ENCODE peak calls at places on chromosomes 11 and 22, in ten cellular contexts. U, J, Q, H, S, X, L, V, O and N are unnamed samples.

GRCh38 chr11:45709264-45709663 is 43.8 kb upstream of the CHST1 start:
- DNase-seq in O (no peak), X (no peak), H (no peak), J (no peak), Q (no peak), V (no peak), S (no peak), L (no peak), U (no peak), N (peak)

GRCh38 chr22:17945851-17946690 is 78.3 kb downstream of the MICAL3 start:
- DNase-seq in V (no peak), S (no peak), X (no peak), L (no peak), U (no peak), J (no peak), H (no peak), Q (no peak), O (no peak), N (no peak)

GRCh38 chr11:102950622-102951081 is 4.9 kb downstream of the MMP13 start:
- DNase-seq in H (no peak), Q (no peak), J (peak), L (no peak), U (no peak), V (no peak), S (no peak), X (peak), O (no peak), N (no peak)

GRCh38 chr22:29951675-29952413 is 68.9 kb downstream of the MTMR3 start:
- DNase-seq in V (no peak), U (no peak), S (no peak), L (no peak), X (no peak), O (no peak), H (no peak), Q (no peak), J (no peak), N (no peak)

GRCh38 chr11:94120946-94121345 is 7.7 kb upstream of the PANX1 start:
- DNase-seq in J (peak), L (no peak), O (no peak), H (no peak), Q (no peak), V (no peak), X (no peak), S (peak), U (no peak), N (no peak)

GRCh38 chr11:74680035-74680671 is 51.1 kb downstream of the CHRDL2 start:
- DNase-seq in J (no peak), Q (no peak), S (no peak), V (peak), U (no peak), L (no peak), X (no peak), H (no peak), O (no peak), N (no peak)

GRCh38 chr11:72228229-72228843 is 3.8 kb downstream of the INPPL1 start:
- DNase-seq in V (peak), H (no peak), X (no peak), S (no peak), J (no peak), U (no peak), Q (no peak), L (no peak), O (no peak), N (peak)

GRCh38 chr22:38798496-38798895 is 4.6 kb upstream of the DNAL4 start:
- DNase-seq in S (no peak), Q (no peak), X (no peak), O (no peak), L (no peak), V (no peak), H (no peak), J (no peak), U (no peak), N (no peak)

GRCh38 chr11:8342821-8343681 is 79.4 kb upstream of the LMO1 start:
- DNase-seq in H (no peak), S (no peak), O (no peak), U (no peak), X (no peak), V (no peak), J (no peak), Q (no peak), L (no peak), N (no peak)

GRCh38 chr11:46363031-46363407 is 15.8 kb downstream of the DGKZ start:
- DNase-seq in O (no peak), X (peak), V (peak), J (peak), U (no peak), S (peak), Q (no peak), L (peak), H (no peak), N (peak)

GRCh38 chr11:8372641-8373381 is 109.1 kb upstream of the LMO1 start:
- DNase-seq in V (no peak), Q (no peak), X (no peak), O (no peak), S (no peak), J (no peak), L (no peak), U (no peak), H (no peak), N (no peak)

GRCh38 chr11:12286606-12287005 is 90.8 kb upstream of the PARVA start:
- DNase-seq in L (no peak), Q (no peak), O (no peak), J (no peak), X (no peak), V (no peak), H (no peak), U (no peak), S (no peak), N (peak)

GRCh38 chr22:24291538-24292201 is 21.0 kb downstream of the SPECC1L start:
- DNase-seq in H (no peak), L (no peak), X (no peak), S (no peak), O (no peak), U (no peak), J (peak), V (no peak), Q (no peak), N (no peak)

GRCh38 chr11:489610-490185 is 17.3 kb downstream of the RNH1 start:
- DNase-seq in J (no peak), U (no peak), S (no peak), Q (no peak), L (no peak), H (no peak), X (no peak), V (no peak), O (no peak), N (no peak)

GRCh38 chr22:46378499-46379300 is 43.2 kb downstream of the TRMU start:
- DNase-seq in J (no peak), V (no peak), H (no peak), L (no peak), U (no peak), Q (no peak), X (no peak), S (no peak), O (no peak), N (no peak)

GRCh38 chr11:100830978-100831732 is 144.1 kb downstream of the ARHGAP42 start:
- DNase-seq in V (peak), Q (no peak), U (no peak), S (peak), J (peak), H (peak), L (peak), X (peak), O (no peak), N (no peak)

GRCh38 chr11:2993000-2993330 is 836 bp upstream of the NAP1L4 start:
- DNase-seq in H (no peak), Q (no peak), J (no peak), U (no peak), V (no peak), L (no peak), S (no peak), O (no peak), X (no peak), N (no peak)

GRCh38 chr11:130163346-130164220 is 4.0 kb downstream of the ST14 start:
- DNase-seq in H (no peak), O (no peak), V (no peak), Q (no peak), S (no peak), X (no peak), J (no peak), U (no peak), L (no peak), N (no peak)